ENCODE peak calls at places on chromosomes 1 and 21, in seven cellular contexts. One of them, this sample, is unnamed.

GRCh38 chr1:166627583-166627982 is 211.7 kb upstream of the POGK start:
- DNase-seq in activated naive CD8-positive, alpha-beta T cell treated with anti-CD3 and anti-CD28 coated beads, Interleukin-2, amount 50 U/mL, for 24 hours: no peak
- DNase-seq in HEK293T: no peak
- DNase-seq in AG08396: no peak
- DNase-seq in GM13976: no peak
- DNase-seq in omental fat pad: no peak
- DNase-seq in germinal center: no peak
- DNase-seq in this sample: no peak

GRCh38 chr1:212680691-212681090 is 18.9 kb downstream of the BATF3 start:
- DNase-seq in germinal center: no peak
- DNase-seq in AG08396: no peak
- DNase-seq in omental fat pad: no peak
- DNase-seq in GM13976: no peak
- DNase-seq in activated naive CD8-positive, alpha-beta T cell treated with anti-CD3 and anti-CD28 coated beads, Interleukin-2, amount 50 U/mL, for 24 hours: no peak
- DNase-seq in HEK293T: no peak
- DNase-seq in this sample: no peak

GRCh38 chr1:187744665-187745064 is 915.9 kb downstream of the PLA2G4A start:
- DNase-seq in omental fat pad: no peak
- DNase-seq in GM13976: peak
- DNase-seq in HEK293T: no peak
- DNase-seq in AG08396: no peak
- DNase-seq in activated naive CD8-positive, alpha-beta T cell treated with anti-CD3 and anti-CD28 coated beads, Interleukin-2, amount 50 U/mL, for 24 hours: no peak
- DNase-seq in germinal center: no peak
- DNase-seq in this sample: no peak

GRCh38 chr1:87956072-87956471 is 627.4 kb downstream of the LMO4 start:
- DNase-seq in germinal center: no peak
- DNase-seq in HEK293T: no peak
- DNase-seq in AG08396: peak
- DNase-seq in omental fat pad: no peak
- DNase-seq in activated naive CD8-positive, alpha-beta T cell treated with anti-CD3 and anti-CD28 coated beads, Interleukin-2, amount 50 U/mL, for 24 hours: no peak
- DNase-seq in GM13976: no peak
- DNase-seq in this sample: no peak

GRCh38 chr1:50105430-50105829 is 3.3 kb upstream of the ELAVL4 start:
- DNase-seq in activated naive CD8-positive, alpha-beta T cell treated with anti-CD3 and anti-CD28 coated beads, Interleukin-2, amount 50 U/mL, for 24 hours: no peak
- DNase-seq in germinal center: no peak
- DNase-seq in AG08396: no peak
- DNase-seq in HEK293T: no peak
- DNase-seq in omental fat pad: no peak
- DNase-seq in GM13976: no peak
- DNase-seq in this sample: no peak

GRCh38 chr1:6447818-6448748 is 17.9 kb downstream of the TNFRSF25 start:
- DNase-seq in GM13976: no peak
- DNase-seq in HEK293T: no peak
- DNase-seq in omental fat pad: no peak
- DNase-seq in AG08396: no peak
- DNase-seq in activated naive CD8-positive, alpha-beta T cell treated with anti-CD3 and anti-CD28 coated beads, Interleukin-2, amount 50 U/mL, for 24 hours: no peak
- DNase-seq in germinal center: peak
- DNase-seq in this sample: peak

GRCh38 chr1:4146101-4146500 is 246.0 kb upstream of the C1orf174 start:
- DNase-seq in AG08396: no peak
- DNase-seq in HEK293T: no peak
- DNase-seq in activated naive CD8-positive, alpha-beta T cell treated with anti-CD3 and anti-CD28 coated beads, Interleukin-2, amount 50 U/mL, for 24 hours: no peak
- DNase-seq in germinal center: no peak
- DNase-seq in omental fat pad: no peak
- DNase-seq in GM13976: no peak
- DNase-seq in this sample: no peak

GRCh38 chr1:239429163-239429562 is 42.8 kb downstream of the CHRM3 start:
- DNase-seq in AG08396: no peak
- DNase-seq in omental fat pad: no peak
- DNase-seq in activated naive CD8-positive, alpha-beta T cell treated with anti-CD3 and anti-CD28 coated beads, Interleukin-2, amount 50 U/mL, for 24 hours: no peak
- DNase-seq in HEK293T: no peak
- DNase-seq in germinal center: no peak
- DNase-seq in GM13976: no peak
- DNase-seq in this sample: no peak

GRCh38 chr1:3900150-3900968 is at the start of gene C1orf174:
- DNase-seq in GM13976: peak
- DNase-seq in omental fat pad: peak
- DNase-seq in AG08396: peak
- DNase-seq in activated naive CD8-positive, alpha-beta T cell treated with anti-CD3 and anti-CD28 coated beads, Interleukin-2, amount 50 U/mL, for 24 hours: peak
- DNase-seq in HEK293T: peak
- DNase-seq in germinal center: peak
- DNase-seq in this sample: peak

GRCh38 chr1:10598088-10598712 is 123.5 kb downstream of the PEX14 start:
- DNase-seq in AG08396: no peak
- DNase-seq in HEK293T: no peak
- DNase-seq in germinal center: no peak
- DNase-seq in GM13976: no peak
- DNase-seq in omental fat pad: no peak
- DNase-seq in activated naive CD8-positive, alpha-beta T cell treated with anti-CD3 and anti-CD28 coated beads, Interleukin-2, amount 50 U/mL, for 24 hours: no peak
- DNase-seq in this sample: no peak

GRCh38 chr1:199163277-199164069 is 524.6 kb downstream of the PTPRC start:
- DNase-seq in GM13976: no peak
- DNase-seq in HEK293T: no peak
- DNase-seq in activated naive CD8-positive, alpha-beta T cell treated with anti-CD3 and anti-CD28 coated beads, Interleukin-2, amount 50 U/mL, for 24 hours: no peak
- DNase-seq in omental fat pad: no peak
- DNase-seq in AG08396: no peak
- DNase-seq in germinal center: no peak
- DNase-seq in this sample: no peak

GRCh38 chr1:5991784-5992033 is 516 bp downstream of the NPHP4 start:
- DNase-seq in germinal center: peak
- DNase-seq in omental fat pad: no peak
- DNase-seq in GM13976: peak
- DNase-seq in HEK293T: peak
- DNase-seq in activated naive CD8-positive, alpha-beta T cell treated with anti-CD3 and anti-CD28 coated beads, Interleukin-2, amount 50 U/mL, for 24 hours: no peak
- DNase-seq in AG08396: peak
- DNase-seq in this sample: no peak

GRCh38 chr1:34982820-34983376 is 2.2 kb downstream of the TMEM35B start:
- DNase-seq in AG08396: no peak
- DNase-seq in germinal center: peak
- DNase-seq in activated naive CD8-positive, alpha-beta T cell treated with anti-CD3 and anti-CD28 coated beads, Interleukin-2, amount 50 U/mL, for 24 hours: no peak
- DNase-seq in omental fat pad: no peak
- DNase-seq in GM13976: no peak
- DNase-seq in HEK293T: no peak
- DNase-seq in this sample: no peak

GRCh38 chr21:25689226-25689625 is 45.5 kb downstream of the ATP5PF start:
- DNase-seq in AG08396: peak
- DNase-seq in HEK293T: no peak
- DNase-seq in GM13976: no peak
- DNase-seq in omental fat pad: no peak
- DNase-seq in activated naive CD8-positive, alpha-beta T cell treated with anti-CD3 and anti-CD28 coated beads, Interleukin-2, amount 50 U/mL, for 24 hours: no peak
- DNase-seq in germinal center: no peak
- DNase-seq in this sample: no peak

GRCh38 chr1:201419737-201420607 is 1.6 kb downstream of the TNNI1 start:
- DNase-seq in germinal center: no peak
- DNase-seq in HEK293T: no peak
- DNase-seq in GM13976: no peak
- DNase-seq in AG08396: no peak
- DNase-seq in activated naive CD8-positive, alpha-beta T cell treated with anti-CD3 and anti-CD28 coated beads, Interleukin-2, amount 50 U/mL, for 24 hours: no peak
- DNase-seq in omental fat pad: no peak
- DNase-seq in this sample: no peak

GRCh38 chr1:12539705-12540579 is 78.1 kb downstream of the DHRS3 start:
- DNase-seq in GM13976: no peak
- DNase-seq in omental fat pad: no peak
- DNase-seq in activated naive CD8-positive, alpha-beta T cell treated with anti-CD3 and anti-CD28 coated beads, Interleukin-2, amount 50 U/mL, for 24 hours: no peak
- DNase-seq in germinal center: no peak
- DNase-seq in HEK293T: peak
- DNase-seq in AG08396: peak
- DNase-seq in this sample: no peak

GRCh38 chr1:65793359-65793732 is 651 bp downstream of the PDE4B start:
- DNase-seq in HEK293T: no peak
- DNase-seq in activated naive CD8-positive, alpha-beta T cell treated with anti-CD3 and anti-CD28 coated beads, Interleukin-2, amount 50 U/mL, for 24 hours: no peak
- DNase-seq in germinal center: no peak
- DNase-seq in omental fat pad: no peak
- DNase-seq in GM13976: peak
- DNase-seq in AG08396: peak
- DNase-seq in this sample: no peak

GRCh38 chr1:205783904-205784303 is 8.6 kb upstream of the RAB29 start:
- DNase-seq in germinal center: no peak
- DNase-seq in HEK293T: no peak
- DNase-seq in omental fat pad: no peak
- DNase-seq in GM13976: no peak
- DNase-seq in AG08396: peak
- DNase-seq in activated naive CD8-positive, alpha-beta T cell treated with anti-CD3 and anti-CD28 coated beads, Interleukin-2, amount 50 U/mL, for 24 hours: no peak
- DNase-seq in this sample: no peak

GRCh38 chr1:44810101-44810761 is 1.9 kb downstream of the BTBD19 start:
- DNase-seq in GM13976: no peak
- DNase-seq in HEK293T: no peak
- DNase-seq in activated naive CD8-positive, alpha-beta T cell treated with anti-CD3 and anti-CD28 coated beads, Interleukin-2, amount 50 U/mL, for 24 hours: peak
- DNase-seq in germinal center: no peak
- DNase-seq in AG08396: no peak
- DNase-seq in omental fat pad: no peak
- DNase-seq in this sample: no peak

GRCh38 chr1:21647431-21648373 is 21.5 kb downstream of the RAP1GAP start:
- DNase-seq in activated naive CD8-positive, alpha-beta T cell treated with anti-CD3 and anti-CD28 coated beads, Interleukin-2, amount 50 U/mL, for 24 hours: peak
- DNase-seq in HEK293T: peak
- DNase-seq in omental fat pad: no peak
- DNase-seq in AG08396: peak
- DNase-seq in GM13976: peak
- DNase-seq in germinal center: peak
- DNase-seq in this sample: no peak

GRCh38 chr1:199811163-199811562 is 216.3 kb upstream of the NR5A2 start:
- DNase-seq in omental fat pad: no peak
- DNase-seq in HEK293T: no peak
- DNase-seq in germinal center: no peak
- DNase-seq in AG08396: no peak
- DNase-seq in activated naive CD8-positive, alpha-beta T cell treated with anti-CD3 and anti-CD28 coated beads, Interleukin-2, amount 50 U/mL, for 24 hours: no peak
- DNase-seq in GM13976: no peak
- DNase-seq in this sample: no peak

GRCh38 chr1:20753589-20753988 is 21.1 kb upstream of the SH2D5 start:
- DNase-seq in germinal center: no peak
- DNase-seq in HEK293T: no peak
- DNase-seq in AG08396: no peak
- DNase-seq in omental fat pad: no peak
- DNase-seq in activated naive CD8-positive, alpha-beta T cell treated with anti-CD3 and anti-CD28 coated beads, Interleukin-2, amount 50 U/mL, for 24 hours: no peak
- DNase-seq in GM13976: no peak
- DNase-seq in this sample: no peak

GRCh38 chr1:169155675-169156074 is 49.2 kb downstream of the ATP1B1 start:
- DNase-seq in HEK293T: no peak
- DNase-seq in activated naive CD8-positive, alpha-beta T cell treated with anti-CD3 and anti-CD28 coated beads, Interleukin-2, amount 50 U/mL, for 24 hours: no peak
- DNase-seq in AG08396: no peak
- DNase-seq in omental fat pad: no peak
- DNase-seq in germinal center: no peak
- DNase-seq in GM13976: no peak
- DNase-seq in this sample: no peak

This sample was measured in CD4-positive, alpha-beta T cell.